ENCODE peak calls at places on chromosome 6, in four cellular contexts. G is HL-60; V is CD8-positive, alpha-beta T cell; T is GM20000. B is an unnamed sample.

GRCh38 chr6:138142806-138143205 is 18.9 kb upstream of the ARFGEF3 start:
- DNase-seq in T (no peak), G (no peak), V (no peak), B (no peak)

GRCh38 chr6:131946404-131946991 is 4.7 kb downstream of the CCN2 start:
- DNase-seq in G (no peak), T (no peak), V (no peak), B (no peak)

GRCh38 chr6:45655630-45656422 is 278.1 kb upstream of the SUPT3H start:
- DNase-seq in V (no peak), T (no peak), G (no peak), B (no peak)

GRCh38 chr6:131400054-131400781 is 172.8 kb upstream of the ARG1 start:
- DNase-seq in G (no peak), T (no peak), V (no peak), B (no peak)

GRCh38 chr6:157579467-157580031 is 198.6 kb downstream of the ZDHHC14 start:
- DNase-seq in V (no peak), G (no peak), T (no peak), B (no peak)

GRCh38 chr6:32288426-32288825 is 64.6 kb upstream of the NOTCH4 start:
- DNase-seq in V (no peak), T (no peak), G (no peak), B (no peak)

GRCh38 chr6:68654134-68654533 is 19.1 kb downstream of the ADGRB3 start:
- DNase-seq in T (no peak), G (no peak), V (no peak), B (no peak)

GRCh38 chr6:135383766-135384165 is 113.8 kb downstream of the AHI1 start:
- DNase-seq in G (no peak), T (no peak), V (no peak), B (no peak)

GRCh38 chr6:33430991-33431879 is 11.4 kb downstream of the SYNGAP1 start:
- DNase-seq in G (peak), V (peak), T (peak), B (peak)

GRCh38 chr6:1027109-1027794 is 284.6 kb upstream of the FOXQ1 start:
- DNase-seq in T (no peak), V (no peak), G (no peak), B (no peak)

GRCh38 chr6:48764261-48764660 is 653.3 kb upstream of the PTCHD4 start:
- DNase-seq in G (no peak), T (no peak), V (no peak), B (no peak)

GRCh38 chr6:137451926-137452325 is 42.3 kb downstream of the OLIG3 start:
- DNase-seq in T (no peak), V (no peak), G (no peak), B (no peak)

GRCh38 chr6:53894086-53894485 is 99.3 kb downstream of the LRRC1 start:
- DNase-seq in V (no peak), G (peak), T (no peak), B (no peak)

GRCh38 chr6:133806358-133806757 is 82.6 kb upstream of the TCF21 start:
- DNase-seq in T (no peak), V (no peak), G (no peak), B (no peak)

GRCh38 chr6:168524644-168525043 is 83.7 kb downstream of the SMOC2 start:
- DNase-seq in V (no peak), G (no peak), T (no peak), B (no peak)

GRCh38 chr6:900716-901605 is 208.0 kb upstream of the EXOC2 start:
- DNase-seq in G (no peak), T (no peak), V (no peak), B (no peak)

GRCh38 chr6:79676785-79677736 is 45.9 kb downstream of the SH3BGRL2 start:
- DNase-seq in V (no peak), G (no peak), T (no peak), B (no peak)

GRCh38 chr6:99613398-99613704 is 6.7 kb downstream of the PRDM13 start:
- DNase-seq in V (no peak), T (peak), G (peak), B (peak)

GRCh38 chr6:53735896-53736295 is 58.9 kb upstream of the LRRC1 start:
- DNase-seq in G (no peak), V (no peak), T (no peak), B (no peak)

GRCh38 chr6:15817100-15817499 is 154.3 kb upstream of the DTNBP1 start:
- DNase-seq in V (no peak), G (no peak), T (no peak), B (no peak)

GRCh38 chr6:133404728-133405127 is 163.6 kb downstream of the EYA4 start:
- DNase-seq in V (no peak), G (no peak), T (no peak), B (no peak)

GRCh38 chr6:130148181-130148580 is 74.6 kb downstream of the SAMD3 start:
- DNase-seq in G (no peak), V (no peak), T (no peak), B (no peak)
- TF ChIP-seq CTCF in G (no peak), V (no peak), T (peak), B (peak)

DNA sequence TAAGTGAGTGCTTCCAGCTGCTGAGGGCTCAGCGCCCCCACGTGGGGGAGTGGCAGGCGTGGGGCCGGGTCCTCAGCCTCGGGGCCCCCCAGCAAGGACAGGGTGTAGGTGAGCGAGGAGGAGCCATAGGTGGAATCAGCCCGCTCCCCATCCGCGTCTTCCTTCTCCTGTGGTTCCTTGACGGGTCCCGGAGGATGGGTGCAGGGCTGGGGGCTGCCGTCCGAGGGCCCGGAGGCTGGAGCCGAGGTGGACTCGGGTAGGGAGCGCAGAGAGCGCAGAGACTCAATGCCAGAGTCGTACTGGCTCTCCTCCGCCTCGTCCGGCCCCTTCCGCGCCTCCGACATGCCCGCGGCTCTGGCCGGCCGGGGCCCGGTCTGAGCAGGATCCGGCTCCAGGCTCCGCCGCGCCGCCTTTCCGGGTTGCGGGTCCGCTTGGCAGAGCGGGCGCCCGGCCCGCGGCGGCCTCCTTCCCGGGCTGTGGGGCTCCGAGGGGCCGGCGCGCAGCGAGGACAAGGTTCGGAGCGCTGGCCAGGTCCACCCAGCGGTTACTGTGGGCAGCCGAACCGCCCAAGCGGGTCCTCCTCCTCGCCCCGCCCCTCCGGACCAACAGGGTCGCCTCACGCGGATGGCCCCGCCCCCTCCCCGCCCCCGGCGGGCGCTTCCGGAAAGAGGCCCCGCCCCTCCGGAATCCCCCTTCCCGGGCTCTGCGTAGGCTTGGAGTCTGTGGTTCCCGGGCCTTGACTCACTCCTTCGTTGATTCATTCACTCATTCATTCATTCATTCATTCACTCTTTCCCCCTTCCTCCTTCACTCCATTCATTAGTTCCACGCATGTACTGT is at the start of gene NFKBIE:
- DNase-seq in V (peak), G (peak), T (peak), B (peak)
- TF ChIP-seq CTCF in V (peak), G (no peak), T (peak), B (peak)

GRCh38 chr6:96089173-96089572 is 73.4 kb downstream of the FUT9 start:
- DNase-seq in V (no peak), G (no peak), T (no peak), B (peak)
- TF ChIP-seq CTCF in V (no peak), G (no peak), T (no peak), B (peak)

DNA sequence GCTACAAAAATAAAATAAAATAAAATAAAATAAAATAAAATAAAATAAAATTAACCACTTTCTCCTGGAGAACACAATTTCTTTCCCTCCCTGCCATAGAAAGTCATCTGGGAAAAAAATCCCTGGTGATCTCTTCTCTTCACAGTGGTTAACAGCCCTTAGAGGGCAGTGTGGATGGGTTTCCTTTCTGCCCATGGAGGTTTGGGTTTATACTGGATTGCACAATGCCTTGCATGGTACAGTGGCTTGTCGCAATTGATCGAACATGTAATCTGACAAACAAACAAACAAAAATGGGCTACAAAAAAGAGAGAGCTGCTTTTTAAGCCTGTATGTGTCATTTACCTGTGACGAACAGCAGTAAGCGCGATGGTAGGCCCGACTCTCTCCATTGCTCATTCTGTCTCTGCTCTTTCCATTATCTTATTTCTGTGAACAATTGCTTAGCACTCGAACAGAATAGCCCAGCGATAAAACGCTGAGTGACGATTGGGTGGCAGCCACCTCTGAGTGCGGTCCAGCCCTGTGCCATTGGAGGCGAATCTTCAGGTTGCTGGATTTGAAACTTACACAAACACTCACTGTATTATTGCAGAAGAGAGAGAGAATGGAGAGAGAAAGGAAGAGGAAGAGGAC is 166.1 kb downstream of the CD83 start:
- DNase-seq in G (no peak), T (no peak), V (no peak), B (no peak)
- TF ChIP-seq CTCF in G (no peak), T (no peak), V (no peak), B (peak)

GRCh38 chr6:147936703-147937102 is 405.9 kb upstream of the SASH1 start:
- DNase-seq in T (no peak), G (no peak), V (no peak), B (no peak)

GRCh38 chr6:147930743-147931142 is 411.9 kb upstream of the SASH1 start:
- DNase-seq in G (no peak), V (no peak), T (no peak), B (no peak)

GRCh38 chr6:147935656-147936055 is 407.0 kb upstream of the SASH1 start:
- DNase-seq in T (no peak), V (no peak), G (no peak), B (no peak)

GRCh38 chr6:147933201-147933600 is 409.4 kb upstream of the SASH1 start:
- DNase-seq in V (no peak), G (no peak), T (no peak), B (no peak)
- TF ChIP-seq CTCF in V (no peak), G (no peak), T (no peak), B (no peak)

DNA sequence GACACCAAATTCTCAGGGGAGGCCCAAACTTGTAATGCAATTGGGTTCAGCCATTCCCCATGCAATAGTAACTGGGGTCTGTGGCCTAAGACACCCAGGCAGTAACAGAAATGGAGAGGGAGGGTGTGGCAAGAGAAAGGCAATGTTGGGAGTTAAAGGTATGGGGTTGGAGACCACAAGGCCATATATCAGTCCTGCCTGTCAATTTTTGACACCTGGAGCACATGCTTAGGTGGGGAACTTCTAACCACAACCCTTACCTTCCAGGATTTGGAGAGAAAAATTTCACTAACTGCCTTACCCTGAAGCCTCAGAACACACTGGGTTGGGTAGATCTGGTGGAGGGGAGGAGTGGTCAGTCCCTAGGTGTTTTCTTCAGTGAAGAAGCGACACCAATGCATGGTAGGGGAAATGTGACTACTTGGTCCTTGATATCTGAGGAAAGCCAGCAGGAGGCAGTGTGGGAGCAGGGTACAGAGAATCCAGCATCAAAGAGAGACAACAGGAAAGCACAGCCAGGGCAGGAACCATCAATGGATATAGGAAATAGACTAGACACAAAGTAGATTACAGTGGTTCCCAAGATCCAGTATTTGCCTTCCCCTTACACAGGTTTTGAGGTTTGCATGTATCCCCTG is 6.8 kb upstream of the USP49 start:
- DNase-seq in V (peak), G (peak), T (peak), B (no peak)
- TF ChIP-seq CTCF in V (peak), G (no peak), T (peak), B (peak)

GRCh38 chr6:17987576-17988421 is at the start of gene KIF13A:
- DNase-seq in G (peak), V (no peak), T (peak), B (peak)
- TF ChIP-seq CTCF in G (no peak), V (no peak), T (peak), B (peak)

DNA sequence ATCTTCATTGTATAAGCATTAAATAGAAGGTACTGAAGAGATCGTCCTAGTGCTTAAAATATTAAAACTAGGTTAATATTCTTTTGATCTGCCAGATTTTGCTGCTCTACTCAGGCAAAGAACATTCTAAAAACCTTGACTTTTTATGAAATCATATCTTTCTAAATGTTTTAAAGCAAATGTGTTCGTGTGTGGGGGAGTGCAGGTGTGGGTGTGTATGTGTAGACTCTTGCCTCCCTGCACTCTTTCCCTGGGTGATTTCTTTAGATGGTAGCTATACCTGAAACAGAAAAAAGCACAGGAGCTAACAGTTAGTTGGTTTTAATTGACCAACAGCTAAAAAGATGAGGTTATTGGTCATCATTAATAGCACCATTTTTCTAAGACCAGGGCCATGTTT is 5.7 kb downstream of the NRSN1 start:
- DNase-seq in V (no peak), G (no peak), T (no peak), B (no peak)
- TF ChIP-seq CTCF in V (no peak), G (no peak), T (no peak), B (no peak)

B was measured in neural crest cell.